ENCODE peak calls at places on chromosomes 11 and 22, in ten cellular contexts. H is stimulated activated naive CD8-positive, alpha-beta T cell treated with anti-CD3 and anti-CD28 coated beads, Interleukin-15, Interleukin-2, amounts not matched to agents 100 U/mL and 50 U/mL, for 24 hours; B is HEK293T; Q is NB4; T is right lobe of liver; U is GM04504; O is aorta; P is endothelial cell; X is stimulated activated CD8-positive, alpha-beta memory T cell treated with anti-CD3 and anti-CD28 coated beads, Interleukin-15, amount 100 ng/mL, for 4 hours; E is DMS79 treated with DMSO at 0.1 percent for 48 hours. R is an unnamed sample.

GRCh38 chr22:17938484-17938924 is 85.9 kb downstream of the MICAL3 start:
- DNase-seq in U (no peak), O (no peak), E (no peak), B (no peak), T (no peak), Q (no peak), P (no peak), X (no peak), H (no peak), R (no peak)

GRCh38 chr22:37061611-37062365 is 10.2 kb downstream of the KCTD17 start:
- DNase-seq in P (no peak), B (no peak), Q (no peak), E (no peak), T (no peak), X (no peak), H (no peak), O (no peak), U (no peak), R (no peak)

GRCh38 chr11:112321521-112322172 is 61.0 kb upstream of the PLET1 start:
- DNase-seq in X (no peak), B (no peak), P (no peak), Q (peak; percentile 80), U (peak; percentile 67), O (no peak), H (no peak), T (peak; percentile 87), E (peak; percentile 88), R (peak; percentile 22)

GRCh38 chr11:62921573-62922188 is 518 bp upstream of the CHRM1 start:
- DNase-seq in E (no peak), Q (no peak), P (no peak), O (peak; percentile 71), X (no peak), H (no peak), T (no peak), B (no peak), U (no peak), R (no peak)

GRCh38 chr11:11624926-11625325 is 3.1 kb upstream of the GALNT18 start:
- DNase-seq in U (no peak), B (no peak), H (no peak), T (no peak), O (no peak), X (no peak), P (no peak), E (no peak), Q (no peak), R (no peak)

GRCh38 chr22:37165940-37166674 is 16.4 kb upstream of the IL2RB start:
- DNase-seq in U (no peak), O (peak; percentile 66), E (no peak), T (peak; percentile 24), P (no peak), B (no peak), H (no peak), Q (no peak), X (no peak), R (no peak)

GRCh38 chr22:44620129-44620840 is 81.7 kb upstream of the PRR5 start:
- DNase-seq in U (no peak), X (peak; percentile 57), H (peak; percentile 84), O (peak; percentile 89), Q (peak; percentile 67), B (no peak), E (no peak), P (peak; percentile 85), T (peak; percentile 79), R (no peak)

GRCh38 chr11:116166788-116167465 is 605.9 kb downstream of the BUD13 start:
- DNase-seq in B (no peak), P (peak; percentile 1), O (no peak), Q (no peak), E (no peak), X (no peak), H (no peak), T (no peak), U (no peak), R (no peak)

GRCh38 chr11:64601605-64602465 is 10.8 kb downstream of the SLC22A12 start:
- DNase-seq in X (no peak), T (no peak), Q (no peak), E (no peak), O (no peak), H (no peak), P (no peak), U (no peak), B (no peak), R (no peak)

GRCh38 chr11:118897721-118898310 is 14.1 kb downstream of the CXCR5 start:
- DNase-seq in B (no peak), Q (no peak), U (no peak), O (no peak), H (no peak), P (no peak), E (no peak), X (no peak), T (no peak), R (no peak)

GRCh38 chr11:44424841-44425240 is 114.9 kb upstream of the ALX4 start:
- DNase-seq in B (no peak), U (no peak), O (no peak), T (no peak), X (no peak), P (no peak), E (no peak), H (no peak), Q (no peak), R (no peak)

GRCh38 chr11:110069158-110069737 is 23.9 kb upstream of the ZC3H12C start:
- DNase-seq in T (peak; percentile 63), H (no peak), U (peak; percentile 65), Q (peak; percentile 57), P (peak; percentile 9), B (peak; percentile 46), E (no peak), X (no peak), O (no peak), R (peak; percentile 91)

GRCh38 chr11:70622091-70622490 is 223.8 kb downstream of the CTTN start:
- DNase-seq in O (no peak), B (no peak), Q (no peak), U (no peak), H (no peak), X (no peak), T (no peak), P (no peak), E (no peak), R (no peak)

GRCh38 chr11:106961048-106961447 is 57.2 kb downstream of the GUCY1A2 start:
- DNase-seq in O (no peak), E (no peak), H (no peak), X (no peak), Q (no peak), T (no peak), U (no peak), P (no peak), B (no peak), R (no peak)

GRCh38 chr11:20599424-20600346 is at the start of gene SLC6A5:
- DNase-seq in P (peak; percentile 86), Q (peak; percentile 49), U (peak; percentile 4), E (no peak), O (no peak), X (no peak), T (peak; percentile 42), H (peak; percentile 52), B (peak; percentile 70), R (no peak)

GRCh38 chr11:12502950-12503579 is 125.7 kb downstream of the PARVA start:
- DNase-seq in T (no peak), O (no peak), U (no peak), H (no peak), B (no peak), X (no peak), P (no peak), Q (no peak), E (no peak), R (no peak)

GRCh38 chr11:14638561-14638960 is 5.0 kb upstream of the PDE3B start:
- DNase-seq in U (no peak), H (peak; percentile 23), E (no peak), P (no peak), T (peak; percentile 44), X (no peak), Q (peak; percentile 84), O (no peak), B (no peak), R (no peak)

GRCh38 chr22:36536717-36537116 is 7.8 kb upstream of the EIF3D start:
- DNase-seq in U (no peak), X (no peak), T (no peak), B (no peak), H (no peak), O (no peak), Q (no peak), P (no peak), E (peak; percentile 87), R (peak; percentile 53)

GRCh38 chr22:24526191-24526590 is 28.7 kb downstream of the GUCD1 start:
- DNase-seq in O (no peak), T (no peak), X (no peak), U (no peak), Q (no peak), H (no peak), B (no peak), P (no peak), E (no peak), R (no peak)

GRCh38 chr22:31616315-31616980 is 45.6 kb downstream of the PISD start:
- DNase-seq in Q (peak; percentile 54), T (no peak), H (peak; percentile 64), X (no peak), E (no peak), O (no peak), B (no peak), U (no peak), P (no peak), R (no peak)

GRCh38 chr11:119484741-119485605 is 62.0 kb upstream of the THY1 start:
- DNase-seq in E (no peak), T (no peak), B (no peak), H (no peak), Q (peak; percentile 36), U (no peak), P (peak; percentile 36), O (no peak), X (no peak), R (no peak)

GRCh38 chr11:92870241-92870826 is 99.1 kb upstream of the MTNR1B start:
- DNase-seq in T (no peak), E (peak; percentile 66), O (no peak), H (no peak), Q (no peak), B (no peak), P (no peak), X (no peak), U (no peak), R (no peak)

GRCh38 chr11:46701078-46701654 is 335 bp downstream of the ZNF408 start:
- DNase-seq in T (no peak), U (no peak), Q (peak; percentile 18), X (no peak), O (no peak), E (no peak), H (peak; percentile 27), B (no peak), P (no peak), R (no peak)

GRCh38 chr22:35409783-35410662 is 10.1 kb downstream of the MCM5 start:
- DNase-seq in T (peak; percentile 57), O (no peak), P (no peak), E (no peak), U (no peak), H (peak; percentile 44), Q (peak; percentile 93), B (no peak), X (no peak), R (no peak)

GRCh38 chr11:47177846-47178245 is 1.2 kb upstream of the ARFGAP2 start:
- DNase-seq in Q (no peak), E (no peak), H (no peak), O (peak; percentile 77), U (no peak), P (no peak), X (no peak), T (peak; percentile 64), B (no peak), R (no peak)

GRCh38 chr11:12552677-12553076 is 121.5 kb upstream of the TEAD1 start:
- DNase-seq in O (no peak), X (no peak), E (no peak), H (no peak), U (peak; percentile 84), P (no peak), T (no peak), Q (no peak), B (no peak), R (peak; percentile 51)

GRCh38 chr22:46187862-46188261 is 37.5 kb downstream of the PPARA start:
- DNase-seq in B (no peak), P (no peak), T (no peak), O (no peak), Q (no peak), E (no peak), U (no peak), H (no peak), X (no peak), R (no peak)

GRCh38 chr22:19843107-19843856 is 11.4 kb downstream of the GNB1L start:
- DNase-seq in T (no peak), U (no peak), Q (no peak), E (no peak), H (no peak), O (no peak), X (no peak), P (no peak), B (no peak), R (no peak)